ENCODE peak calls at places on chromosomes 5 and 9, in four cellular contexts. M is A549, F is breast epithelium, Q is testis. C is an unnamed sample.

GRCh38 chr5:149399775-149400174 is 20.7 kb upstream of the IL17B start:
- DNase-seq in F (no peak), Q (no peak), M (no peak), C (no peak)

GRCh38 chr9:89597711-89598707 is 6.8 kb upstream of the GADD45G start:
- DNase-seq in M (peak; percentile 66), F (peak; percentile 42), Q (peak; percentile 71), C (peak; percentile 60)

GRCh38 chr9:14238518-14238917 is 75.4 kb downstream of the NFIB start:
- DNase-seq in Q (no peak), M (peak; percentile 83), F (no peak), C (no peak)

GRCh38 chr5:59793000-59793399 is 100.5 kb downstream of the PDE4D start:
- DNase-seq in F (peak; percentile 53), M (peak; percentile 91), Q (no peak), C (no peak)

GRCh38 chr9:136093995-136094881 is 851 bp downstream of the NACC2 start:
- DNase-seq in F (peak; percentile 71), M (peak; percentile 81), Q (peak; percentile 77), C (peak; percentile 51)

GRCh38 chr9:95836072-95836471 is 39.4 kb upstream of the ERCC6L2 start:
- DNase-seq in F (no peak), M (no peak), Q (no peak), C (no peak)

GRCh38 chr5:7759257-7759871 is 91.6 kb downstream of the CFAP90 start:
- DNase-seq in Q (no peak), F (no peak), M (no peak), C (no peak)

GRCh38 chr5:83490203-83490602 is 18.7 kb downstream of the VCAN start:
- DNase-seq in F (no peak), Q (no peak), M (no peak), C (no peak)

GRCh38 chr9:90801175-90801506 is 478 bp upstream of the SYK start:
- DNase-seq in Q (no peak), F (no peak), M (no peak), C (no peak)

GRCh38 chr5:83509535-83509934 is 38.0 kb downstream of the VCAN start:
- DNase-seq in M (peak; percentile 6), Q (peak; percentile 14), F (no peak), C (no peak)

GRCh38 chr9:98783518-98784226 is 12.7 kb downstream of the ANKS6 start:
- DNase-seq in M (no peak), F (no peak), Q (peak; percentile 3), C (no peak)

DNA sequence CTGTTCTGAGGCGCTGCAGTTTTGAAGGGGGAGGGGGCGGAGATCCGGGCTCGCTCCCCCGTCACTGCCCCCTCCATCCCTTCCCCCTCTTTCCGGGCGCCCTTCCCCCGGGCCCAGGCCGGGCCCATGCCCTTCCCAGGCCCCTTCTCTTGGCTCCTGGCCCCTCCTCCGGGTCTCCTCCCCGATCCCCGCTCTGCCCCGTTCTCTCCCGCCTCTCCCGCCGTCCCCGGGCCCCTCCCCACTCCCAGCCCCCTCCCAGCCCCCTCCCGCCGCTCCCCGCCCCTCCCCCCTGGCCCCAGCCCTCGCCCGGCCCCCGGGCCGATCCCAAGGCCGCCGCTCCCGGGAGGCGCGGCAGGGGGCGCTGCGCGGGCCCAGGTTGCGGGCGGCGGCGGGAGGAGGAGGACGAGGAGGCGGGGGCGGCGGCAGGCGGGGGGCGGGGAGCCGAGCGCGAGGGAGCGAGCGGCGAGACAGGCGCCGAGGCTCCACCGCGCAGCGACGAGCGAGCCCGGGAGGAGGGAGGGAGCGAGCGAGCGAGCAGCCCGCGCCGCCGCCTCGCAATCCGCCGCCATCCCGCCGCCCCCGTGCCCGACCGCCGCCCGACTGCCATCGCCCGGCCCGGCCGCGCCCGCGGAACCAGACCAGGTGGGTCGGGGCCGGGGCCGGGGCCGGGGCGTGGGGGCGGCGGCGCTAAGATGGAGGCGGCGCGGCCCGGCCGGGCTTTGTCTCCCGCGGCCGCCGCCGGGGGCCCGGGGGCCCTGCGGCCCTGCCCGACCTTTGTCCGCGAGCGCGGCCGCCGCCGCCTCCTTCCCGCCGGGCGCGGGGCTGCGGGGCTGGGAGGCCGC is at the start of gene PRRC2B:
- DNase-seq in Q (peak; percentile 83), F (peak; percentile 70), M (peak; percentile 86), C (peak; percentile 93)
- TF ChIP-seq POLR2A in Q (no peak), F (no peak), M (peak; percentile 90), C (no peak)

GRCh38 chr5:40911278-40911677 is 2.0 kb downstream of the C7 start:
- DNase-seq in M (no peak), Q (no peak), F (no peak), C (no peak)

GRCh38 chr5:40904994-40905306 is 4.3 kb upstream of the C7 start:
- DNase-seq in M (no peak), F (no peak), Q (no peak), C (no peak)

GRCh38 chr5:40906351-40906751 is 2.9 kb upstream of the C7 start:
- DNase-seq in Q (no peak), F (no peak), M (no peak), C (no peak)

GRCh38 chr5:40909723-40910122 is 426 bp downstream of the C7 start:
- DNase-seq in F (no peak), M (no peak), Q (no peak), C (no peak)

GRCh38 chr5:40909233-40909632 is at the start of gene C7:
- DNase-seq in M (no peak), Q (peak; percentile 30), F (no peak), C (peak; percentile 3)
- TF ChIP-seq POLR2A in M (no peak), Q (no peak), F (no peak), C (no peak)

GRCh38 chr5:35856186-35857003 is at the start of gene IL7R:
- DNase-seq in Q (no peak), M (no peak), F (no peak), C (no peak)
- TF ChIP-seq POLR2A in Q (no peak), M (no peak), F (no peak), C (no peak)

DNA sequence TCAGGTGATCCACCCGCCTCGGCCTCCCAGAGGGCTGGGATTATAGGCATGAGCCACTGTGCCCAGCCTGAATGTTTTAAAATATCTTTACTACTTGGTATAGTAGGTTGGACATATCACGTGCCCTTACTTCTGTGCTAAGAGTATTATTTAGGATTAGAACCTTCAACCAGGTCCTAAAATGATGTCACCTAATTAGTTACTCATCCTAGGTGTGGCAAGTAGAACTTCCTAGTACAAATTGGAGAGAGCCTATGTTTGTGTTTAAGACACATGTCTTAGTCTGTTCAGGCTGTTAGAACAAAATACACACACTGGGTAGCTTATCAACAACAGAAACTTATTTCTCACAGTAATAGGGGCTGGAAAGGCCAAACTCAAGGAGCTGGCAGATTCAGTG is 51.5 kb downstream of the ZFAND5 start:
- DNase-seq in Q (no peak), M (no peak), F (no peak), C (no peak)
- TF ChIP-seq POLR2A in Q (no peak), M (no peak), F (no peak), C (no peak)

DNA sequence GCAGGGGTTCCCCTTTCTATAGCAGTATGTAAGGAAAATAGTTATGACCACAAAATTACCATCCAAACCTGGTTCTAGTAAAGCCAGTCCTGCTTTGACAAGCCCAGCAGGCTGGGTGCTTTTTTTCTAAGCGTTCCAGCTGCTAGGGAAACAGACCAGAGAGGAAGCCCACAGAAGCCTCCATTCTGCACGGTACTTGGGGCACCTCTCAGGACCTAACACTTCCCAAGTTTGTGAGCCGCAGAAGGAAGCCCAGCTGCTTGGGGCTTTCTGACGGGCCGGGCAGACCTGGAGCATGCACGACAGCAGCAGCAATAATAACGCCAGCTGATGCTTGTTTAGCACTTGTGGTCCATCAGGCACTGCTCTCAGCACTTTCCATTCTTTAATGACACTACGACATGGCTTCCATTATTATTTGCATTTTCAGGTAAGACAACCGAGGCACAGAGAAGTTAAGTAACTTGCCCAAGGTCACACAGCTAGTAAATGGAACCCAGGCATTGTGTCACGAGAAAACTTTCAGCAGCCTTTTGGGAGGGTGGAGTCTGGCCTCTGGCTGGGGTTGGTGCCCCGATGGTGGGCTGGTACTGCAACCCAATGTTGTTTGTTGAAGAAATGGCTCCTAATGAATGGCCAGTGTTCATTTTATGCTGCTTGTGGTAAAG is 15.4 kb downstream of the LMX1B start:
- DNase-seq in M (no peak), Q (no peak), F (no peak), C (no peak)
- TF ChIP-seq POLR2A in M (no peak), Q (no peak), F (no peak), C (no peak)

GRCh38 chr9:137107312-137107921 is 7.1 kb downstream of the DPP7 start:
- DNase-seq in Q (no peak), M (no peak), F (no peak), C (no peak)
- TF ChIP-seq POLR2A in Q (no peak), M (no peak), F (no peak), C (no peak)

GRCh38 chr9:124263800-124264426 is 6.2 kb downstream of the NEK6 start:
- DNase-seq in Q (no peak), F (no peak), M (no peak), C (no peak)
- TF ChIP-seq POLR2A in Q (no peak), F (no peak), M (no peak), C (no peak)